ENCODE peak calls at places on chromosomes 7 and 10, in six cellular contexts. J is H1, Z is K562, K is GM12892, O is GM12878, F is HepG2. X is an unnamed sample.

GRCh38 chr7:33730958-33731357 is 174.4 kb upstream of the BMPER start:
- DNase-seq in J (no peak), Z (no peak), K (no peak), O (no peak), F (no peak), X (no peak)

GRCh38 chr7:66524738-66525137 is 103.9 kb upstream of the KCTD7 start:
- DNase-seq in J (no peak), Z (no peak), K (no peak), O (no peak), F (no peak), X (no peak)

GRCh38 chr7:45435846-45436245 is 138.3 kb upstream of the ADCY1 start:
- DNase-seq in J (no peak), Z (no peak), K (no peak), O (no peak), F (no peak), X (no peak)

GRCh38 chr7:130383187-130383980 is 3.1 kb downstream of the CPA1 start:
- DNase-seq in J (peak), Z (no peak), K (no peak), O (no peak), F (no peak), X (no peak)

GRCh38 chr10:104296687-104297436 is 27.9 kb downstream of the GSTO2 start:
- DNase-seq in J (no peak), Z (no peak), K (no peak), O (no peak), F (no peak), X (no peak)

GRCh38 chr10:19531324-19531723 is 284.9 kb upstream of the PLXDC2 start:
- DNase-seq in J (no peak), Z (no peak), K (no peak), O (no peak), F (no peak), X (no peak)

GRCh38 chr10:59047180-59047579 is 129.3 kb upstream of the PHYHIPL start:
- DNase-seq in J (no peak), Z (no peak), K (no peak), O (no peak), F (no peak), X (no peak)

GRCh38 chr7:15822123-15822495 is 135.6 kb upstream of the MEOX2 start:
- DNase-seq in J (no peak), Z (no peak), K (no peak), O (no peak), F (no peak), X (no peak)

GRCh38 chr10:689433-690226 is at the start of gene DIP2C:
- DNase-seq in J (peak), Z (no peak), K (no peak), O (no peak), F (peak), X (no peak)

GRCh38 chr10:125231116-125231812 is 70.9 kb upstream of the CTBP2 start:
- DNase-seq in J (no peak), Z (no peak), K (no peak), O (no peak), F (no peak), X (no peak)

GRCh38 chr10:110008518-110009339 is 945 bp downstream of the ADD3 start:
- DNase-seq in J (no peak), Z (peak), K (no peak), O (no peak), F (peak), X (no peak)

GRCh38 chr7:37270109-37270508 is 178.6 kb downstream of the ELMO1 start:
- DNase-seq in J (no peak), Z (no peak), K (no peak), O (no peak), F (no peak), X (no peak)

GRCh38 chr10:55786461-55786860 is 574.6 kb downstream of the ZWINT start:
- DNase-seq in J (no peak), Z (no peak), K (no peak), O (no peak), F (no peak), X (no peak)

GRCh38 chr10:86413046-86413728 is 46.6 kb upstream of the GRID1 start:
- DNase-seq in J (no peak), Z (no peak), K (peak), O (peak), F (no peak), X (no peak)

GRCh38 chr10:99534939-99535763 is 2.4 kb downstream of the NKX2-3 start:
- DNase-seq in J (peak), Z (no peak), K (no peak), O (no peak), F (no peak), X (no peak)

GRCh38 chr10:89543841-89544240 is 8.4 kb upstream of the SLC16A12 start:
- DNase-seq in J (no peak), Z (no peak), K (no peak), O (no peak), F (peak), X (no peak)

GRCh38 chr10:101032637-101033201 is 1.7 kb downstream of the SFXN3 start:
- DNase-seq in J (no peak), Z (peak), K (no peak), O (no peak), F (peak), X (no peak)

GRCh38 chr10:69609077-69609476 is 21.0 kb upstream of the FAM241B start:
- DNase-seq in J (no peak), Z (no peak), K (no peak), O (no peak), F (no peak), X (no peak)

GRCh38 chr7:98084631-98085030 is 22.0 kb upstream of the LMTK2 start:
- DNase-seq in J (no peak), Z (no peak), K (no peak), O (no peak), F (no peak), X (no peak)

GRCh38 chr10:30778769-30779168 is 149.2 kb upstream of the LYZL2 start:
- DNase-seq in J (no peak), Z (no peak), K (no peak), O (no peak), F (no peak), X (no peak)

GRCh38 chr7:33038639-33039038 is 23.9 kb downstream of the NT5C3A start:
- DNase-seq in J (no peak), Z (no peak), K (no peak), O (no peak), F (no peak), X (no peak)

GRCh38 chr7:19112290-19113000 is 5.0 kb downstream of the TWIST1 start:
- DNase-seq in J (peak), Z (no peak), K (no peak), O (no peak), F (no peak), X (no peak)

GRCh38 chr10:128150045-128150493 is 23.8 kb upstream of the MKI67 start:
- DNase-seq in J (peak), Z (peak), K (peak), O (no peak), F (no peak), X (peak)

GRCh38 chr10:122509323-122509722 is 48.0 kb downstream of the HTRA1 start:
- DNase-seq in J (no peak), Z (no peak), K (no peak), O (no peak), F (no peak), X (no peak)

GRCh38 chr7:30765359-30765758 is 5.9 kb upstream of the MINDY4 start:
- DNase-seq in J (no peak), Z (no peak), K (no peak), O (no peak), F (no peak), X (no peak)

GRCh38 chr7:130902755-130903357 is 168.8 kb upstream of the KLF14 start:
- DNase-seq in J (no peak), Z (no peak), K (no peak), O (no peak), F (no peak), X (no peak)

GRCh38 chr10:4170181-4170580 is 385.2 kb upstream of the KLF6 start:
- DNase-seq in J (no peak), Z (no peak), K (no peak), O (no peak), F (no peak), X (no peak)

GRCh38 chr10:102660891-102661613 is 16.8 kb downstream of the TRIM8 start:
- DNase-seq in J (peak), Z (peak), K (peak), O (no peak), F (peak), X (peak)
- TF ChIP-seq TAF1 in J (no peak), Z (no peak), K (peak), O (peak), F (peak), X (no peak)

GRCh38 chr7:121490309-121490708 is 94.2 kb upstream of the FAM3C start:
- DNase-seq in J (no peak), Z (no peak), K (no peak), O (no peak), F (no peak), X (no peak)
- TF ChIP-seq POLR2A in J (no peak), Z (no peak), K (no peak), O (no peak), F (no peak), X (no peak)

GRCh38 chr7:14687777-14688176 is 214.8 kb downstream of the DGKB start:
- DNase-seq in J (no peak), Z (no peak), K (no peak), O (no peak), F (no peak), X (no peak)
- TF ChIP-seq TAF1 in J (no peak), Z (no peak), K (no peak), O (no peak), F (no peak), X (no peak)

GRCh38 chr7:27364344-27364758 is 121.7 kb downstream of the EVX1 start:
- DNase-seq in J (no peak), Z (no peak), K (no peak), O (no peak), F (no peak), X (no peak)
- TF ChIP-seq POLR2A in J (no peak), Z (no peak), K (no peak), O (no peak), F (no peak), X (no peak)

GRCh38 chr10:22252801-22253577 is 35.2 kb upstream of the EBLN1 start:
- DNase-seq in J (peak), Z (no peak), K (peak), O (no peak), F (no peak), X (peak)
- TF ChIP-seq TAF1 in J (no peak), Z (no peak), K (no peak), O (no peak), F (no peak), X (no peak)

DNA sequence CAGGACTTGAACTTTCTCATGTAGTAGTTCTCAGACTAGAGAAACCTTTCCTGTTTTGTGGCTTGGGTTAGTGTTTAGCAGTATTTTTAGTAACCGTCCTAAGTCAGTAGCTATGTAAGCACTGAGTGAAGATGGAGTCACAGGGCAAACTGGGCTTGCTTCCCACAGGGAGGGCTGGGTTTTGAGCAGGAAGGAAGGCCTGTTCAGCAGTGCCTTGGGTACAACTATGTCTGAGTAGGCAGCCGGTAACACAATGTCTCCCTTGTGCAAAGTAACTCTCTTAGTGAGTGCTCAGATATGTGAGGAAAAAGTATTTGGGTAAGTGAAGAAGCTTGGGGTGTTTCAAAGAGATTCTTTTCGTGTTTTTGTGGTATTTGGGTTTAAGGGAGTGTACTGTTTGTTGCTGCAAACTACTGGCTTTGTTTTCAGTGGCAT is 96.4 kb downstream of the CCSER2 start:
- DNase-seq in J (no peak), Z (no peak), K (no peak), O (peak), F (peak), X (no peak)
- TF ChIP-seq POLR2A in J (no peak), Z (no peak), K (no peak), O (no peak), F (no peak), X (no peak)

GRCh38 chr7:140079121-140079536 is 16.4 kb upstream of the PARP12 start:
- DNase-seq in J (peak), Z (peak), K (no peak), O (no peak), F (peak), X (no peak)

GRCh38 chr7:140080919-140081318 is 18.2 kb upstream of the PARP12 start:
- DNase-seq in J (no peak), Z (no peak), K (no peak), O (no peak), F (no peak), X (no peak)

GRCh38 chr7:140082770-140083169 is 20.0 kb upstream of the PARP12 start:
- DNase-seq in J (no peak), Z (no peak), K (no peak), O (no peak), F (no peak), X (no peak)

GRCh38 chr7:140084142-140084655 is 21.4 kb upstream of the PARP12 start:
- DNase-seq in J (no peak), Z (no peak), K (no peak), O (no peak), F (no peak), X (no peak)

GRCh38 chr7:140081774-140082425 is 19.1 kb upstream of the PARP12 start:
- DNase-seq in J (no peak), Z (no peak), K (no peak), O (no peak), F (no peak), X (no peak)
- TF ChIP-seq TAF1 in J (no peak), Z (no peak), K (no peak), O (no peak), F (no peak), X (no peak)